ENCODE peak calls at places on chromosomes 5 and 9, in six cellular contexts. P, C, J, N, E and V are unnamed samples.

GRCh38 chr5:76426391-76426802 is 23.3 kb downstream of the IQGAP2 start:
- DNase-seq in N (no peak), C (no peak), E (no peak), J (no peak), P (no peak), V (no peak)

GRCh38 chr9:36559036-36559695 is 13.5 kb upstream of the MELK start:
- DNase-seq in P (no peak), E (no peak), J (no peak), N (peak; percentile 57), C (no peak), V (no peak)

GRCh38 chr5:95808686-95809413 is 13.7 kb downstream of the GLRX start:
- DNase-seq in N (peak; percentile 56), E (peak; percentile 24), J (peak; percentile 90), P (no peak), C (peak; percentile 60), V (peak; percentile 78)

GRCh38 chr9:89418112-89418872 is 79.6 kb downstream of the SEMA4D start:
- DNase-seq in J (no peak), C (no peak), P (peak; percentile 82), N (no peak), E (no peak), V (no peak)

GRCh38 chr9:80792721-80793120 is 896.6 kb downstream of the TLE1 start:
- DNase-seq in E (no peak), N (no peak), C (no peak), P (no peak), J (no peak), V (no peak)

GRCh38 chr9:69549310-69550202 is 122.6 kb downstream of the APBA1 start:
- DNase-seq in J (peak; percentile 59), N (peak; percentile 65), P (no peak), C (no peak), E (no peak), V (peak; percentile 42)

GRCh38 chr9:131854334-131854733 is 114.5 kb upstream of the RAPGEF1 start:
- DNase-seq in E (no peak), N (no peak), J (peak; percentile 26), C (no peak), P (no peak), V (no peak)

GRCh38 chr5:170283296-170283695 is 14.3 kb downstream of the LCP2 start:
- DNase-seq in J (no peak), N (no peak), C (no peak), P (no peak), E (no peak), V (no peak)

GRCh38 chr9:133377721-133378216 is 1.6 kb downstream of the STKLD1 start:
- DNase-seq in P (no peak), E (no peak), C (no peak), J (peak; percentile 98), N (peak; percentile 39), V (no peak)

GRCh38 chr5:158549306-158549705 is 550.4 kb downstream of the EBF1 start:
- DNase-seq in J (peak; percentile 52), E (no peak), P (no peak), N (no peak), C (no peak), V (no peak)

GRCh38 chr5:1316941-1317340 is 22.1 kb upstream of the TERT start:
- DNase-seq in C (no peak), E (no peak), N (no peak), P (no peak), J (no peak), V (no peak)

GRCh38 chr5:56080375-56081052 is 85.8 kb upstream of the IL6ST start:
- DNase-seq in N (no peak), C (no peak), J (no peak), P (no peak), E (no peak), V (no peak)

GRCh38 chr5:154197801-154198461 is 7.4 kb downstream of the GALNT10 start:
- DNase-seq in C (peak; percentile 51), J (peak; percentile 68), N (peak; percentile 80), P (no peak), E (peak; percentile 94), V (peak; percentile 61)

GRCh38 chr5:1007221-1007680 is 1.4 kb upstream of the NKD2 start:
- DNase-seq in E (no peak), J (no peak), P (no peak), N (no peak), C (no peak), V (no peak)

GRCh38 chr9:117737721-117738226 is 33.6 kb downstream of the TLR4 start:
- DNase-seq in N (no peak), J (no peak), C (no peak), E (no peak), P (peak; percentile 88), V (no peak)

GRCh38 chr9:124262596-124263045 is 4.9 kb downstream of the NEK6 start:
- DNase-seq in N (no peak), P (peak; percentile 29), C (no peak), J (no peak), E (no peak), V (no peak)

GRCh38 chr5:155729684-155730059 is 597.3 kb upstream of the SGCD start:
- DNase-seq in J (no peak), C (no peak), P (peak; percentile 95), E (no peak), N (no peak), V (no peak)

GRCh38 chr9:6686396-6686795 is 40.9 kb upstream of the GLDC start:
- DNase-seq in J (peak; percentile 62), E (no peak), P (no peak), N (peak; percentile 33), C (no peak), V (no peak)

GRCh38 chr5:162496080-162496808 is 428.7 kb downstream of the GABRG2 start:
- DNase-seq in E (no peak), P (no peak), C (no peak), J (peak; percentile 12), N (no peak), V (no peak)

GRCh38 chr5:115774684-115775083 is 41.8 kb downstream of the CDO1 start:
- DNase-seq in P (no peak), N (no peak), J (peak; percentile 31), E (no peak), C (no peak), V (no peak)

GRCh38 chr9:131804826-131805225 is 65.0 kb upstream of the RAPGEF1 start:
- DNase-seq in P (peak; percentile 27), J (no peak), C (no peak), N (no peak), E (no peak), V (no peak)

GRCh38 chr9:121169094-121169601 is 32.5 kb downstream of the RAB14 start:
- DNase-seq in J (peak; percentile 34), E (no peak), P (no peak), N (peak; percentile 47), C (no peak), V (peak; percentile 100)

GRCh38 chr9:95644377-95644776 is 127.6 kb upstream of the PTCH1 start:
- DNase-seq in E (no peak), N (no peak), C (no peak), P (no peak), J (peak; percentile 64), V (no peak)

GRCh38 chr9:32783168-32783891 is at the start of gene TMEM215:
- DNase-seq in N (no peak), J (no peak), P (peak; percentile 66), E (no peak), C (no peak), V (no peak)

GRCh38 chr5:127650649-127651048 is 1.8 kb downstream of the CTXN3 start:
- DNase-seq in C (no peak), J (peak; percentile 67), N (peak; percentile 17), E (no peak), P (no peak), V (no peak)

GRCh38 chr9:69120380-69121154 is 53.5 kb upstream of the TJP2 start:
- DNase-seq in E (no peak), C (no peak), J (no peak), N (peak; percentile 57), P (no peak), V (no peak)

GRCh38 chr5:1687301-1687970 is 112.2 kb downstream of the MRPL36 start:
- DNase-seq in P (no peak), J (no peak), E (no peak), N (no peak), C (no peak), V (no peak)

GRCh38 chr9:117060963-117061362 is 353.9 kb downstream of the ASTN2 start:
- DNase-seq in P (no peak), J (no peak), C (no peak), E (no peak), N (no peak), V (no peak)

GRCh38 chr5:94234987-94235386 is 383.4 kb downstream of the KIAA0825 start:
- DNase-seq in P (no peak), N (no peak), C (no peak), J (no peak), E (no peak), V (no peak)

GRCh38 chr9:124320062-124320973 is 62.6 kb downstream of the NEK6 start:
- DNase-seq in P (no peak), J (peak; percentile 66), E (no peak), C (peak; percentile 16), N (peak; percentile 78), V (peak; percentile 15)

GRCh38 chr9:127803507-127804352 is 1.0 kb downstream of the FPGS start:
- DNase-seq in C (no peak), E (no peak), P (no peak), J (peak; percentile 39), N (peak; percentile 68), V (no peak)

GRCh38 chr5:38286038-38286437 is 27.7 kb downstream of the EGFLAM start:
- DNase-seq in P (no peak), E (no peak), J (no peak), N (no peak), C (no peak), V (no peak)

GRCh38 chr5:137498736-137499505 is at the start of gene SPOCK1:
- DNase-seq in J (peak; percentile 67), P (peak; percentile 94), N (peak; percentile 83), E (no peak), C (no peak), V (peak; percentile 21)

GRCh38 chr5:95630394-95630917 is 10.6 kb downstream of the GPR150 start:
- DNase-seq in P (no peak), E (no peak), C (no peak), J (no peak), N (no peak), V (no peak)

GRCh38 chr9:95771556-95772280 is 103.8 kb upstream of the ERCC6L2 start:
- DNase-seq in N (no peak), P (peak; percentile 92), C (no peak), E (no peak), J (peak; percentile 51), V (no peak)

GRCh38 chr5:107985144-107985543 is 314.4 kb upstream of the EFNA5 start:
- DNase-seq in P (no peak), E (no peak), N (no peak), J (peak; percentile 18), C (no peak), V (peak; percentile 48)

GRCh38 chr5:134070979-134071849 is 43.3 kb upstream of the TCF7 start:
- DNase-seq in P (peak; percentile 74), N (no peak), J (no peak), E (no peak), C (no peak), V (no peak)

GRCh38 chr9:16543691-16544090 is 326.8 kb downstream of the BNC2 start:
- DNase-seq in N (no peak), J (peak; percentile 60), E (no peak), C (no peak), P (no peak), V (no peak)